ENCODE peak calls at places on chromosomes 13 and 19, in eight cellular contexts. U is HL-60; H is NCI-H2081; L is activated CD4-positive, alpha-beta T cell treated with anti-CD3 and anti-CD28 coated beads, Interleukin-2, amount 50 U/mL, for 24 hours; P is activated CD8-positive, alpha-beta memory T cell treated with anti-CD3 and anti-CD28 coated beads for 1 hour; O is stomach; X is stimulated activated CD4-positive, alpha-beta T cell treated with anti-CD3 and anti-CD28 coated beads, TNF-alpha, amount 100 ng/mL, for 48 hours; N is stimulated activated CD8-positive, alpha-beta memory T cell treated with anti-CD3 and anti-CD28 coated beads, Interleukin-4, amount 100 ng/mL, for 1 hour. E is an unnamed sample.
A peak's percentile ranks its signal among the peaks of the same experiment; 100 is the strongest.

GRCh38 chr19:7417671-7418324 is 69.1 kb downstream of the ARHGEF18 start:
- DNase-seq in N (no peak), U (no peak), P (no peak), X (no peak), H (no peak), O (no peak), L (no peak), E (no peak)

GRCh38 chr19:14005381-14006084 is 587 bp downstream of the RFX1 start:
- DNase-seq in X (peak; percentile 94), O (peak; percentile 94), P (peak; percentile 92), H (peak; percentile 80), N (peak; percentile 92), L (peak; percentile 86), U (peak; percentile 90), E (no peak)

GRCh38 chr19:39177736-39178135 is 19.0 kb upstream of the NCCRP1 start:
- DNase-seq in H (no peak), L (no peak), U (no peak), X (no peak), P (no peak), N (no peak), O (no peak), E (no peak)

GRCh38 chr13:33441015-33441414 is 155.5 kb upstream of the STARD13 start:
- DNase-seq in P (no peak), H (no peak), L (no peak), N (no peak), O (peak; percentile 43), U (no peak), X (no peak), E (no peak)

GRCh38 chr13:112346173-112346898 is 29.8 kb upstream of the SPACA7 start:
- DNase-seq in U (no peak), O (no peak), P (no peak), N (no peak), L (no peak), X (no peak), H (peak; percentile 86), E (no peak)

GRCh38 chr19:1445185-1445931 is 4.6 kb upstream of the APC2 start:
- DNase-seq in O (peak; percentile 77), L (peak; percentile 58), N (peak; percentile 51), X (peak; percentile 77), P (peak; percentile 34), H (peak; percentile 59), U (peak; percentile 50), E (no peak)

GRCh38 chr13:112905990-112906641 is 62.9 kb upstream of the MCF2L start:
- DNase-seq in L (no peak), U (no peak), N (no peak), O (peak; percentile 47), X (no peak), P (no peak), H (peak; percentile 52), E (no peak)

GRCh38 chr19:50663280-50663790 is 14.1 kb downstream of the C19orf81 start:
- DNase-seq in L (no peak), H (no peak), O (no peak), U (no peak), X (no peak), N (no peak), P (no peak), E (no peak)

GRCh38 chr13:43303040-43303729 is 279.8 kb downstream of the DNAJC15 start:
- DNase-seq in O (peak; percentile 78), N (no peak), L (no peak), H (peak; percentile 37), X (no peak), U (peak; percentile 3), P (no peak), E (no peak)

GRCh38 chr19:50702870-50703829 is 16.5 kb downstream of the SHANK1 start:
- DNase-seq in L (no peak), P (no peak), O (no peak), H (no peak), N (no peak), U (no peak), X (no peak), E (no peak)

E was measured in cerebellar nuclear complex.